ENCODE peak calls at places on chromosome 19, in five cellular contexts. W, O, J, E and M are unnamed samples.
A peak's percentile ranks its signal among the peaks of the same experiment; 100 is the strongest.

GRCh38 chr19:1145635-1146417 is 28.2 kb downstream of the SBNO2 start:
- DNase-seq in W (no peak), O (no peak), J (no peak), E (no peak), M (no peak)

GRCh38 chr19:57010541-57010940 is 109.2 kb upstream of the USP29 start:
- DNase-seq in W (no peak), O (no peak), J (no peak), E (no peak), M (no peak)

GRCh38 chr19:42275517-42275916 is 6.5 kb downstream of the CIC start:
- DNase-seq in W (no peak), O (no peak), J (no peak), E (no peak), M (no peak)

GRCh38 chr19:28397311-28397710 is 815.6 kb downstream of the UQCRFS1 start:
- DNase-seq in W (no peak), O (no peak), J (no peak), E (no peak), M (no peak)

GRCh38 chr19:7912144-7912696 is 2.4 kb upstream of the TGFBR3L start:
- DNase-seq in W (no peak), O (peak; percentile 31), J (no peak), E (no peak), M (no peak)

GRCh38 chr19:34962281-34962944 is 1.6 kb downstream of the ZNF792 start:
- DNase-seq in W (no peak), O (no peak), J (no peak), E (peak; percentile 95), M (no peak)

GRCh38 chr19:35714601-35715354 is 3.0 kb upstream of the KMT2B start:
- DNase-seq in W (no peak), O (no peak), J (no peak), E (no peak), M (no peak)

GRCh38 chr19:52734340-52734892 is 428 bp downstream of the ZNF611 start:
- DNase-seq in W (peak; percentile 26), O (no peak), J (no peak), E (peak; percentile 25), M (no peak)

GRCh38 chr19:53982611-53983010 is 8.8 kb upstream of the CACNG6 start:
- DNase-seq in W (peak; percentile 67), O (peak; percentile 52), J (no peak), E (peak; percentile 61), M (no peak)

GRCh38 chr19:48813123-48813911 is 2.5 kb upstream of the BCAT2 start:
- DNase-seq in W (no peak), O (no peak), J (no peak), E (no peak), M (no peak)

GRCh38 chr19:40717325-40717879 is 490 bp downstream of the ITPKC start:
- DNase-seq in W (no peak), O (no peak), J (no peak), E (no peak), M (no peak)

GRCh38 chr19:34732548-34733255 is 1.3 kb upstream of the ZNF181 start:
- DNase-seq in W (peak; percentile 11), O (peak; percentile 45), J (no peak), E (no peak), M (no peak)

GRCh38 chr19:15251010-15251748 is 18.9 kb upstream of the EPHX3 start:
- DNase-seq in W (peak; percentile 54), O (no peak), J (no peak), E (no peak), M (no peak)

GRCh38 chr19:46076951-46077814 is 36.4 kb upstream of the IGFL4 start:
- DNase-seq in W (no peak), O (peak; percentile 37), J (peak; percentile 32), E (peak; percentile 94), M (peak; percentile 63)

GRCh38 chr19:54341295-54341694 is 2.3 kb upstream of the LILRA4 start:
- DNase-seq in W (no peak), O (no peak), J (no peak), E (no peak), M (no peak)

GRCh38 chr19:43504426-43505185 is at the start of gene PHLDB3:
- DNase-seq in W (peak; percentile 46), O (peak; percentile 79), J (no peak), E (no peak), M (no peak)

GRCh38 chr19:39303373-39304184 is 7.4 kb downstream of the IFNL1 start:
- DNase-seq in W (no peak), O (no peak), J (no peak), E (no peak), M (no peak)

GRCh38 chr19:49447485-49448431 is 3.9 kb downstream of the PIH1D1 start:
- DNase-seq in W (peak; percentile 63), O (peak; percentile 58), J (no peak), E (peak; percentile 94), M (no peak)

GRCh38 chr19:1130801-1131717 is 27.3 kb downstream of the GPX4 start:
- DNase-seq in W (no peak), O (peak; percentile 63), J (no peak), E (no peak), M (no peak)

GRCh38 chr19:18558595-18558994 is 925 bp downstream of the KXD1 start:
- DNase-seq in W (no peak), O (no peak), J (no peak), E (no peak), M (no peak)

GRCh38 chr19:984165-984967 is at the start of gene WDR18:
- DNase-seq in W (peak; percentile 95), O (peak; percentile 94), J (peak; percentile 17), E (peak; percentile 96), M (no peak)

GRCh38 chr19:48363500-48363809 is 285 bp downstream of the TMEM143 start:
- DNase-seq in W (no peak), O (peak; percentile 80), J (no peak), E (no peak), M (no peak)

GRCh38 chr19:7494416-7495098 is 5.7 kb upstream of the PEX11G start:
- DNase-seq in W (peak; percentile 58), O (no peak), J (no peak), E (no peak), M (no peak)

GRCh38 chr19:16296713-16297112 is 27.9 kb upstream of the KLF2 start:
- DNase-seq in W (no peak), O (no peak), J (no peak), E (no peak), M (no peak)

GRCh38 chr19:408441-409005 is 424 bp downstream of the C2CD4C start:
- DNase-seq in W (no peak), O (no peak), J (no peak), E (peak; percentile 31), M (no peak)

GRCh38 chr19:756232-756631 is 5.3 kb downstream of the MISP start:
- DNase-seq in W (no peak), O (no peak), J (no peak), E (peak; percentile 62), M (no peak)

GRCh38 chr19:38851622-38852230 is 1.9 kb upstream of the HNRNPL start:
- DNase-seq in W (peak; percentile 95), O (peak; percentile 96), J (peak; percentile 62), E (peak; percentile 94), M (peak; percentile 67)

GRCh38 chr19:22421797-22422196 is 349 bp downstream of the ZNF98 start:
- DNase-seq in W (no peak), O (no peak), J (no peak), E (no peak), M (no peak)

GRCh38 chr19:17429661-17430101 is 9.8 kb downstream of the MVB12A start:
- DNase-seq in W (no peak), O (no peak), J (no peak), E (no peak), M (no peak)

GRCh38 chr19:31214086-31214485 is 135.2 kb downstream of the TSHZ3 start:
- DNase-seq in W (peak; percentile 20), O (peak; percentile 63), J (peak; percentile 97), E (peak; percentile 92), M (peak; percentile 98)

GRCh38 chr19:11626252-11626651 is 29.0 kb downstream of the ZNF627 start:
- DNase-seq in W (no peak), O (no peak), J (no peak), E (no peak), M (no peak)

GRCh38 chr19:11624064-11624463 is 26.8 kb downstream of the ZNF627 start:
- DNase-seq in W (no peak), O (no peak), J (peak; percentile 38), E (peak; percentile 34), M (no peak)
- H3K4me3 ChIP-seq in W (peak overlapping the region; percentile 27), O (no peak overlapping the region), J (no peak overlapping the region), E (peak overlapping the region; percentile 36), M (no peak overlapping the region)

DNA sequence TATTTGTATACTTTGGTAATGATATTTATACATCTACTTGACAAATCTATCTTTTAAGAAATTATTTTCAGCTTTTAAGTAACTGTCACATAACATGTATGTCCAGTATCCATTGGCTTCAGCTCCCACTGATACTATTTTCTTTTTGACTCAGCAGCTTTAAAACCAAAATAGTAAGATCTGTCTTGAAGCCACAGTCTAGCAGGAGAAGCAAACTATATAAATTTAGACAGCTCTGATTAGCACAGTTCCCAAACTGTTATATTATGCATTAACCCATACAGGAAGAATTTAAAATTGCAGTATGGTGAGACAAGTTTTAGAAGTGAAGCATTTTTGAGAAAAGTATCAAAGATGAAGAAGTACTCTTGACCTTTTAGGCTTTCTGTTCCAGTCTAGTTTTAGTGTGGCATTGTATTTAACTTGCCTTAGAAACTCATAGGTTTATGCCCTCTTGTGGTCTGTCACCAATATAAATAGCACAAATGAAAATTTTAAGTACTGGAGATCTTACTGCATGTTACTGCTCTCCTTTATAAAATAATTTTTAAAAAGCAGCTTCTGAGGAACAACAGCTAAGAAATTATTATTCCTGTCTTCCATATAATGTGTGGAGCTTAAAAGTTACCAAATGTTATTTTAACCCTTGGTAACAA is 24.7 kb downstream of the URI1 start:
- DNase-seq in W (no peak), O (no peak), J (no peak), E (peak; percentile 44), M (no peak)
- TF ChIP-seq CTCF in W (peak; percentile 25), O (no peak), J (peak; percentile 23), E (peak; percentile 57), M (no peak)

DNA sequence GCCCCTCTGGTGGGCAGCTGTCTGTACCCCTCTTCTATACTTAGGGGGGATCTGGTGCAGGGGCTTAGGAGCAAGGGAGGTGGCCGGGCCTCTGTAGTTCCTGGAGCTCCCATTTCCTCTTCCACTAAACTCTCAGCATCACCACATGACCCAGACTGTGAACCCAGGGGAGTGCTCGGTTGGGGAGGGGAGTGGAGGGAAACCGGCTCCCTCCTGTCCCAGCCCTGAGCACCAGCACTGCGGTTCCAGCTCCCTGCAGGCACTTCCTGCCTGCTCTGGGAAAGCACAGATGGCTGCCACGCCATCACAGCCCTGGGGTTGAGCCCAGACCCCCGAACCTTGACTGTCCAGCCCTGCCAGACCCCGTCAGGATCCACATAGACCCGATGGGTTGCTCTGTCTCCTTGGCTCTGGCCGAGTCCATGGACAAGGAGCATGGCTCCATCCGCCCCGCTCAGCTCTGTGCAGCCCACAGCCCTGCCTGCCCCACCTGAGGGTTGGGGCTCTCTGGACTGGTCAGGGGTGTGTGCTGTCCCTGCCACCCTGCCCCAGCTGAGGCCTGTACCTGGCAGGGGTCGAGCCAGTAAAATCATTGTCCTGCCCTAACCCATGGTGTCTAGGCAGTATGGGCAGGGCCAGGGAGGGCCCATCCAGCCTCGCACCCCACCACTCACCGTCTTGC is 36.0 kb upstream of the SLC7A10 start:
- DNase-seq in W (no peak), O (no peak), J (no peak), E (no peak), M (no peak)
- H3K4me3 ChIP-seq in W (no peak overlapping the region), O (no peak overlapping the region), J (no peak overlapping the region), E (no peak overlapping the region), M (no peak overlapping the region)

DNA sequence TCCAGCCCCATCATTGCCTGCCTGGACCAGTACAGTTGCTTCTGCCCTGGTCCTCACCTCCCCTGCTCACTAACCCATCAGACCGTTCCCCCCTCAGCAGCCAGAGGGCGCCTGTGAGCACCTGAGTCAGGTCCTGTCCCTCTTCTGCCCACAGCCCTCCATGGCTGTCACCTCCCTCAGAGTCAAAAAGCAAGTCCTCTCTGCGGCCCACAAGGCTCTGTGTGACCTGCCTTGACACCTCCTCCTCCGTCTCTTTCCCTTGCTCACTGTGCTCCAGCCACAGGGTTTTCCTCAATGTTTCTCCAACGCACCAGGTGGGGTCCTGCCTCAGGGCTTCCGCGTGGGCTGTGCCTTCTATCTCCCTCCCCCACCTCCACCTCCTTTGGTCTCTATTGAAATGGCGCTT is 29.4 kb upstream of the PTPRS start:
- DNase-seq in W (peak; percentile 41), O (peak; percentile 74), J (no peak), E (peak; percentile 61), M (no peak)
- TF ChIP-seq CTCF in W (peak; percentile 51), O (peak; percentile 29), J (peak; percentile 73), E (peak; percentile 81), M (peak; percentile 81)